ENCODE peak calls at places on chromosomes 11 and 22, in eight cellular contexts. M is fibroblast of pulmonary artery, T is left lung, Z is astrocyte of the cerebellum, A is neural progenitor cell, E is gastrocnemius medialis, H is cardiac muscle cell, I is uterus. L is an unnamed sample.

GRCh38 chr11:92852946-92853345 is 116.5 kb upstream of the MTNR1B start:
- DNase-seq in M (no peak), H (no peak), A (no peak), E (no peak), T (no peak), I (no peak), Z (no peak), L (no peak)

GRCh38 chr22:37803636-37804371 is 3.9 kb upstream of the GCAT start:
- DNase-seq in A (peak; percentile 58), H (no peak), I (no peak), T (no peak), E (no peak), M (no peak), Z (no peak), L (no peak)

GRCh38 chr11:4027746-4028145 is 66.9 kb upstream of the RRM1 start:
- DNase-seq in M (no peak), A (no peak), E (no peak), Z (no peak), I (no peak), T (no peak), H (no peak), L (no peak)

GRCh38 chr22:17924735-17925727 is 99.3 kb downstream of the MICAL3 start:
- DNase-seq in E (no peak), T (no peak), H (no peak), I (peak; percentile 13), M (peak; percentile 39), Z (no peak), A (no peak), L (no peak)

GRCh38 chr11:128610765-128611617 is 23.6 kb upstream of the ETS1 start:
- DNase-seq in A (no peak), H (no peak), E (no peak), T (no peak), Z (no peak), I (no peak), M (no peak), L (no peak)

GRCh38 chr22:40462195-40462988 is 92.0 kb downstream of the SGSM3 start:
- DNase-seq in I (no peak), A (no peak), M (no peak), Z (no peak), T (no peak), H (no peak), E (no peak), L (no peak)

GRCh38 chr11:5500391-5500790 is 9.4 kb downstream of the UBQLN3 start:
- DNase-seq in I (no peak), Z (no peak), A (no peak), T (no peak), H (no peak), M (no peak), E (no peak), L (no peak)

GRCh38 chr11:46520971-46521745 is 72.7 kb downstream of the AMBRA1 start:
- DNase-seq in A (no peak), Z (peak; percentile 68), H (no peak), I (no peak), M (peak; percentile 59), T (no peak), E (no peak), L (peak; percentile 78)

GRCh38 chr11:2537010-2537695 is 92.3 kb downstream of the KCNQ1 start:
- DNase-seq in H (no peak), M (no peak), I (no peak), A (no peak), Z (no peak), E (no peak), T (no peak), L (no peak)

GRCh38 chr11:118339281-118340045 is 3.0 kb downstream of the CD3D start:
- DNase-seq in H (no peak), A (no peak), T (no peak), I (no peak), Z (no peak), M (no peak), E (no peak), L (no peak)

GRCh38 chr11:889686-890475 is 20.7 kb downstream of the CHID1 start:
- DNase-seq in E (no peak), I (no peak), A (peak; percentile 35), T (no peak), M (no peak), H (no peak), Z (no peak), L (no peak)

GRCh38 chr22:30445438-30445936 is 19.9 kb downstream of the MTFP1 start:
- DNase-seq in A (no peak), H (no peak), Z (no peak), I (no peak), M (no peak), T (no peak), E (no peak), L (peak; percentile 58)

GRCh38 chr22:41048791-41049717 is 43.3 kb upstream of the EP300 start:
- DNase-seq in Z (peak; percentile 23), M (peak; percentile 76), I (peak; percentile 75), A (peak; percentile 74), E (peak; percentile 39), T (peak; percentile 60), H (peak; percentile 45), L (peak; percentile 95)

GRCh38 chr11:61032824-61033223 is 61.3 kb downstream of the CD6 start:
- DNase-seq in A (no peak), H (no peak), I (no peak), M (no peak), Z (no peak), E (no peak), T (no peak), L (no peak)

GRCh38 chr11:113732092-113732491 is 26.0 kb upstream of the TMPRSS5 start:
- DNase-seq in E (no peak), I (no peak), Z (no peak), A (no peak), H (no peak), M (no peak), T (no peak), L (no peak)

GRCh38 chr22:27635852-27636251 is 165.7 kb downstream of the MN1 start:
- DNase-seq in M (no peak), Z (no peak), T (no peak), E (no peak), H (no peak), I (no peak), A (no peak), L (no peak)

GRCh38 chr22:36933629-36934028 is 20.2 kb downstream of the CSF2RB start:
- DNase-seq in A (no peak), T (no peak), M (no peak), Z (no peak), E (no peak), I (no peak), H (no peak), L (no peak)

GRCh38 chr11:67306769-67307544 is 3.6 kb downstream of the SSH3 start:
- DNase-seq in M (no peak), I (no peak), T (no peak), Z (no peak), H (no peak), A (no peak), E (no peak), L (no peak)

GRCh38 chr11:129950319-129951034 is 52.2 kb downstream of the PRDM10 start:
- DNase-seq in H (no peak), A (peak; percentile 6), I (peak; percentile 24), T (peak; percentile 66), M (peak; percentile 95), Z (peak; percentile 27), E (no peak), L (no peak)

GRCh38 chr22:22799561-22799960 is 88.1 kb upstream of the IGLL5 start:
- DNase-seq in I (no peak), Z (no peak), T (no peak), H (no peak), M (no peak), E (no peak), A (no peak), L (no peak)

GRCh38 chr22:22800716-22801115 is 86.9 kb upstream of the IGLL5 start:
- DNase-seq in A (no peak), Z (no peak), E (no peak), I (no peak), M (no peak), H (no peak), T (no peak), L (no peak)

GRCh38 chr22:22803285-22803853 is 84.2 kb upstream of the IGLL5 start:
- DNase-seq in I (no peak), T (no peak), H (no peak), Z (no peak), M (no peak), E (no peak), A (no peak), L (no peak)

GRCh38 chr22:22798716-22799115 is 88.9 kb upstream of the IGLL5 start:
- DNase-seq in Z (no peak), H (no peak), M (no peak), I (no peak), E (no peak), T (no peak), A (no peak), L (no peak)

GRCh38 chr22:22802346-22802970 is 85.2 kb upstream of the IGLL5 start:
- DNase-seq in H (no peak), E (no peak), Z (no peak), T (no peak), A (peak; percentile 26), I (no peak), M (no peak), L (no peak)
- TF ChIP-seq CTCF in H (peak; percentile 17), E (no peak), Z (no peak), T (no peak), A (peak; percentile 52), I (no peak), M (peak; percentile 18), L (peak; percentile 50)

GRCh38 chr22:26512149-26512793 is at the start of gene TFIP11:
- DNase-seq in A (peak; percentile 97), E (peak; percentile 90), I (peak; percentile 94), H (peak; percentile 97), Z (peak; percentile 81), T (peak; percentile 94), M (peak; percentile 92), L (peak; percentile 88)
- TF ChIP-seq CTCF in A (peak; percentile 31), E (no peak), I (no peak), H (no peak), Z (no peak), T (no peak), M (no peak), L (peak; percentile 45)

DNA sequence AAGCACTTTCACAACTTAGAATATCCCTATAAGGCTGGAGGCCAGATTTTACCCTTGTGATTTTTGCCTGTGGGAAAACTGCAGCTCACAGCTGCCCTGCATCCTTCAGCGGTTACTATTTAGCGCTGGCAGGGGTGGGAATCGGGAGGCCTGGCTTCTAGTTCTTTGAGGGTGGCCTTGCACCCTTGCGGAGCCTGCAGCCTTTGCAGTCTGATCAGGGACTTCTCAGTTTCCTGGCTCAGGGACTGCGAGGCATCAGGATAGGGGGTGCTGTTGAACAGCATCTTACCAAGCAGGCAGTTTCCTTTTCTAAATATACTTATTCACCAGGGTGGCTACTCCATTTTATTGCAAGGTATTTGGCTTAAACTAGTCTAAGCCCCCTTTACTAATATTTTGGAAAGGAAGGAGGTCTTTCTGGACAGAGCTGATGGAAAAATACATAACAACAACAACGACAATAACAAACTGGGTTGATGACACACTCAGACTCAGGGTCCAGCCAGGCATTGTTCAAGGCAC is 2.9 kb upstream of the APOA1 start:
- DNase-seq in I (no peak), Z (no peak), A (peak; percentile 41), E (no peak), H (peak; percentile 36), T (no peak), M (peak; percentile 44), L (no peak)
- TF ChIP-seq CTCF in I (no peak), Z (peak; percentile 23), A (peak; percentile 36), E (no peak), H (peak; percentile 53), T (no peak), M (peak; percentile 45), L (peak; percentile 59)

DNA sequence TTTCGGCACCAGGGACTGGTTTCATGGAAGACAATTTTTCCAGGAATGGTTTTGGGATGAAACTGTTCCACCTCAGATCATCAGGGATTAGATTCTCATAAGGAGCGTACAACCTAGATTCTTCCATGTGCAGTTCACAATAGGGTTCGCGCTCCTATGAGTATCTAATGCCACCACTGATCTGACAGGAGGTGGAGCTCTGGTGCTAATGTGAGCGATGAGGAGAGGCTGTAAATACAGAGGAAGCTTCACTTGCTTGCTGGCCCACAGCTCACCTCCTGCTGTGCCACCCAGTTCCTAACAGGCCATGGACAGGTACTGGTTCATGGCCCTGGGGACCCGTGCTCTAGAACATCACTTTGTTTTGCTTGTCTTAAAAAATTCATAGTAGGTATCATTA is 41.8 kb upstream of the AMPD3 start:
- DNase-seq in H (peak; percentile 14), M (no peak), E (peak; percentile 44), I (no peak), A (no peak), Z (no peak), T (no peak), L (peak; percentile 11)
- TF ChIP-seq CTCF in H (peak; percentile 12), M (no peak), E (no peak), I (no peak), A (no peak), Z (no peak), T (no peak), L (peak; percentile 47)

L was measured in HFFc6.